ENCODE peak calls at places on chromosomes 3 and 15, in nine cellular contexts. F is lower lobe of right lung; B is pancreas; R is psoas muscle; Q is upper lobe of right lung; V is HL-60; S is CD8-positive, alpha-beta memory T cell; N is CD8-positive, alpha-beta T cell; G is breast epithelium. M is an unnamed sample.

GRCh38 chr3:192847918-192848317 is 69.7 kb downstream of the MB21D2 start:
- DNase-seq in Q (no peak), R (no peak), B (no peak), S (no peak), F (no peak), V (no peak), N (no peak), G (no peak), M (no peak)

GRCh38 chr3:72887723-72888545 is at the start of gene GXYLT2:
- DNase-seq in R (peak), N (no peak), S (no peak), G (no peak), Q (peak), V (no peak), B (peak), F (peak), M (peak)

GRCh38 chr15:59885832-59886231 is 118.3 kb upstream of the FOXB1 start:
- DNase-seq in B (no peak), N (no peak), Q (no peak), G (no peak), R (no peak), V (no peak), S (no peak), F (no peak), M (no peak)

GRCh38 chr3:53346514-53346913 is 829 bp downstream of the DCP1A start:
- DNase-seq in B (no peak), R (no peak), F (no peak), V (no peak), S (no peak), Q (no peak), G (no peak), N (no peak), M (no peak)

GRCh38 chr3:58560771-58561311 is 16.4 kb downstream of the FAM107A start:
- DNase-seq in Q (no peak), F (no peak), S (no peak), V (no peak), R (no peak), G (no peak), N (peak), B (no peak), M (no peak)

GRCh38 chr15:35991386-35991785 is 445.4 kb upstream of the DPH6 start:
- DNase-seq in R (no peak), V (no peak), B (no peak), S (no peak), Q (no peak), F (no peak), G (no peak), N (no peak), M (no peak)

GRCh38 chr3:27681249-27681748 is 40.8 kb downstream of the EOMES start:
- DNase-seq in S (peak), V (no peak), R (no peak), G (no peak), N (no peak), F (no peak), B (no peak), Q (no peak), M (peak)

GRCh38 chr3:56799251-56799882 is 2.4 kb downstream of the ARHGEF3 start:
- DNase-seq in F (no peak), G (no peak), N (peak), S (no peak), V (no peak), Q (no peak), B (no peak), R (no peak), M (peak)

GRCh38 chr3:134318166-134318565 is 56.1 kb downstream of the AMOTL2 start:
- DNase-seq in R (no peak), B (no peak), G (no peak), F (no peak), V (no peak), S (no peak), N (no peak), Q (no peak), M (no peak)

GRCh38 chr3:194003128-194004057 is 132.6 kb upstream of the HES1 start:
- DNase-seq in Q (peak), R (peak), F (peak), S (no peak), B (peak), G (peak), V (peak), N (no peak), M (no peak)

GRCh38 chr3:160851629-160852210 is 95.7 kb downstream of the PPM1L start:
- DNase-seq in Q (no peak), N (no peak), S (no peak), R (no peak), B (no peak), V (no peak), G (no peak), F (no peak), M (no peak)

GRCh38 chr15:77135181-77135580 is 64.3 kb upstream of the TSPAN3 start:
- DNase-seq in V (peak), B (no peak), G (no peak), S (no peak), R (no peak), F (no peak), N (no peak), Q (no peak), M (no peak)

GRCh38 chr15:25186411-25186810 is 231.6 kb downstream of the SNRPN start:
- DNase-seq in G (no peak), S (no peak), B (no peak), N (no peak), Q (peak), F (peak), R (peak), V (no peak), M (no peak)

GRCh38 chr15:62935300-62936081 is 107.1 kb upstream of the TPM1 start:
- DNase-seq in S (no peak), G (no peak), F (no peak), B (no peak), V (no peak), N (peak), Q (no peak), R (no peak), M (no peak)

GRCh38 chr3:57157666-57158065 is 7.5 kb downstream of the IL17RD start:
- DNase-seq in G (no peak), B (no peak), S (no peak), F (no peak), N (no peak), V (no peak), R (no peak), Q (no peak), M (no peak)

GRCh38 chr3:107284570-107284969 is 92.7 kb upstream of the CCDC54 start:
- DNase-seq in S (no peak), V (no peak), N (no peak), Q (no peak), B (no peak), F (no peak), G (no peak), R (no peak), M (no peak)

GRCh38 chr15:61116830-61117229 is 112.3 kb downstream of the RORA start:
- DNase-seq in F (no peak), S (no peak), B (no peak), G (no peak), N (no peak), V (no peak), Q (no peak), R (no peak), M (no peak)

GRCh38 chr3:14274537-14274936 is 95.9 kb downstream of the LSM3 start:
- DNase-seq in Q (no peak), V (no peak), S (no peak), R (no peak), N (no peak), B (no peak), G (no peak), F (no peak), M (no peak)

DNA sequence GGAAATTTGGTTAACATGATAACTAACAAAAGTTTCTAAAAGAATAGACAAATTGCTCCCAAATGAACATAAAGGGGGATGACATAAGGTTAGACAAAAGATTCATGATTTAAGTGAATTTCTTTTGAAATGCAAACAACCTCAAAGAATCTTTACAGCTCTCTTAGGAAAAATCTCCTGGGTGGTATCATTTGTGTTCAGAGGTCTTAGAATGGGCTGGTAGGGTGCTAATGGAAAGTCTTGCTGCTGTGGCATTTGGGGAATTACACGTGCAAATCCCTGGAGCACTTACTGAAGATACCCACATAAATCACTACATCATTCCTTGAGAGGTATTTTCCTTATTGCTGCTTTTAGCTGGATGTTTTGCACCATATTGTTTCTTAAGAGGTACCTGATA is 14.4 kb upstream of the ROBO2 start:
- DNase-seq in F (no peak), Q (no peak), V (no peak), B (no peak), S (no peak), R (no peak), G (no peak), N (no peak), M (no peak)
- H3K27ac ChIP-seq in F (no peak), Q (no peak), V (no peak), B (no peak), S (no peak), R (no peak), G (no peak), N (no peak), M (no peak)

GRCh38 chr15:83207622-83208356 is at the start of gene HDGFL3:
- DNase-seq in V (peak), F (peak), R (peak), S (no peak), Q (peak), B (peak), G (peak), N (no peak), M (peak)

GRCh38 chr15:83206387-83206970 is 1.1 kb downstream of the HDGFL3 start:
- DNase-seq in F (no peak), Q (no peak), N (no peak), R (no peak), S (no peak), B (peak), G (no peak), V (no peak), M (peak)

GRCh38 chr15:83205725-83206324 is 1.8 kb downstream of the HDGFL3 start:
- DNase-seq in S (no peak), R (no peak), V (no peak), G (no peak), F (no peak), N (no peak), B (no peak), Q (no peak), M (no peak)

GRCh38 chr15:83208357-83208661 is 686 bp upstream of the HDGFL3 start:
- DNase-seq in R (no peak), B (no peak), N (no peak), S (no peak), Q (no peak), V (no peak), F (no peak), G (no peak), M (no peak)

GRCh38 chr15:83206971-83207621 is 527 bp downstream of the HDGFL3 start:
- DNase-seq in S (no peak), Q (peak), N (no peak), G (no peak), V (no peak), B (peak), F (peak), R (peak), M (no peak)
- H3K27ac ChIP-seq in S (peak), Q (peak), N (no peak), G (peak), V (no peak), B (peak), F (peak), R (peak), M (peak)

DNA sequence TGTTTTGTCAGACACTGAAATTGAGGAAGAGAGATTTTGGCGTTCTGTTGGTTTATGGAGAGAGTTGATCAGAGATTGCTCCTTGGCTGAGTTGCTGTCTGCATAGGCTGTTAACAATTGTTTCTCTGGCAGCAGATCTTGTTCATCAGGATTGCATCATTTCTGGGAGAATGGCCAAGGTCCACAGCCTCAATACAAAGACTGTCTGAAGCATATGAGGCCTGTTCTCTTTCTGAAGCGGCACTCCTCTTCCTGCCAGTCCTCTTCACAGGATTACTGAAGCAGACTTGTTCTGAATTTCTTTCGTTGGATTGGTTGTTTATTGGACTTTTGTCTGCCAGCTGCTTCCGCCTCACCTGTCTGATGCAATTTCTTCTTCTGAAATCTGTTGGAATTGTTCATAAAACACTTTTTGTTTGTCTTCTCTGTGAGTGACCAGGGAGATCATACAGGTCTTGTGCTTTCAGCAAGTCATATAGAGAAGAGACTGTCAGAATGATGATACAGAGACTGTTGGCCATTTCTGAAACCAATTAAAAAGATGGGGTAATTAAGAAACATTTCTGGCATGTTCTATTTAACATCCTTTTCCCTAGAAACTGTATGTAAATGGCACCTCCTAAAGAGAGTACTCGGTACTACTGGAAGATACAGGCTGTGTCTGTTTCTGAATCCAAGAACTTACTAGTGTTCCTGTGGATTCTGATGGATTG is 25.5 kb downstream of the SETD5 start:
- DNase-seq in F (peak), R (peak), G (peak), B (peak), N (no peak), S (no peak), V (no peak), Q (no peak), M (peak)
- H3K27ac ChIP-seq in F (peak), R (peak), G (peak), B (peak), N (no peak), S (peak), V (peak), Q (peak), M (peak)

GRCh38 chr15:80839764-80840130 is 60.6 kb downstream of the CEMIP start:
- DNase-seq in Q (no peak), G (no peak), S (no peak), V (no peak), B (no peak), F (no peak), R (no peak), N (no peak), M (no peak)
- H3K27ac ChIP-seq in Q (no peak), G (no peak), S (no peak), V (no peak), B (no peak), F (no peak), R (no peak), N (no peak), M (no peak)

DNA sequence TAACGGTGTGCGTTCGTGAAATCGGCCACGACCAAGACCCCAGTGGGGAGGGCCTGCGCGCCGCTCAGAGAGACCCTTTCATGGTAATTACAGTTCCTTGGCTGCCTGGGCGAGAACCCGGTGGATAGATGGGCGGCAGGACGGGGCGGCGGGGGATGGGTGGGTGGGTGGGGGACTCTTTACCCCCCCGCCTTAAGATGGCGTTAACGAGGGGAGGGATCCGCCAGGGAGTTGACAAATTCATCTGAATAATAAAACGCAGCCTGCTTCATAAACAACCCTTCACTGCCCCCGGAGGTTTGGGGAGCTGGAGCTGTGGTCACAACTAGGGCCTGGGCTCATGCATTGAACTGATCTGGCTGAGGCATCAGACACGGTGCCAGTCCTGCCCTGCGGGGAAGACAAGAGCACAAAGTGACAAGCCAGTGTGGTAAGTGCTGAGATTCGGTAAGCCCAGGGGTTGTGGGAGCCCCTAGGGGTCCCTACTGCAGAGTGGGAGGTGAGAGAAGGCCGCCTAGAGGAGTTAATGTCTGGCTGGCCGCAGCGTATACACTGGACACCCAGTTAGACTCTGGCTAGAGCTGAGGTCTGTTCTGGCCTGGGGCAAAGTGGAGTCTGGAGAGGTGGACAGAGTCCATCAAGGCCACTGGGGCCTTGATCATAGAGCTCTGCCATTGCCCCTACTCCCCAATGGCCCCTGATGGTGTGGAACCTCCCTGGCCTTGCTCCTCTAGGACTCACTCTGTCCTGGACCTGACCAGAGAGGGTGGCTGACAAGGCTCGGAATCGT is 766 bp downstream of the MRAS start:
- DNase-seq in V (no peak), G (no peak), B (no peak), N (no peak), Q (no peak), R (peak), S (no peak), F (no peak), M (no peak)
- H3K27ac ChIP-seq in V (no peak), G (peak), B (peak), N (no peak), Q (peak), R (peak), S (no peak), F (peak), M (peak)

M was measured in caudate nucleus.